ENCODE peak calls at places on chromosomes 12 and 14, in five cellular contexts. One of them, this sample, is unnamed.

GRCh38 chr14:76918176-76918750 is 92.1 kb downstream of the LRRC74A start:
- DNase-seq in GM06990: no peak
- DNase-seq in RWPE1: peak; percentile 55
- DNase-seq in GM20000: no peak
- DNase-seq in OCI-LY7: no peak
- DNase-seq in this sample: no peak

GRCh38 chr12:79085106-79085682 is 220.6 kb downstream of the SYT1 start:
- DNase-seq in GM06990: no peak
- DNase-seq in RWPE1: no peak
- DNase-seq in GM20000: no peak
- DNase-seq in OCI-LY7: no peak
- DNase-seq in this sample: no peak

GRCh38 chr14:103089386-103090335 is 4.9 kb upstream of the EXOC3L4 start:
- DNase-seq in GM06990: peak; percentile 9
- DNase-seq in RWPE1: no peak
- DNase-seq in GM20000: no peak
- DNase-seq in OCI-LY7: no peak
- DNase-seq in this sample: no peak

GRCh38 chr12:46933947-46934346 is 108.2 kb upstream of the SLC38A4 start:
- DNase-seq in GM06990: no peak
- DNase-seq in RWPE1: peak; percentile 43
- DNase-seq in GM20000: no peak
- DNase-seq in OCI-LY7: peak; percentile 7
- DNase-seq in this sample: peak; percentile 10

GRCh38 chr12:131321988-131322387 is 368.3 kb downstream of the ADGRD1 start:
- DNase-seq in GM06990: no peak
- DNase-seq in RWPE1: no peak
- DNase-seq in GM20000: no peak
- DNase-seq in OCI-LY7: peak; percentile 8
- DNase-seq in this sample: no peak

GRCh38 chr12:77064891-77065360 is 443 bp downstream of the E2F7 start:
- DNase-seq in GM06990: no peak
- DNase-seq in RWPE1: peak; percentile 52
- DNase-seq in GM20000: no peak
- DNase-seq in OCI-LY7: peak; percentile 42
- DNase-seq in this sample: peak; percentile 59

GRCh38 chr14:52913271-52913670 is 37.6 kb downstream of the FERMT2 start:
- DNase-seq in GM06990: no peak
- DNase-seq in RWPE1: no peak
- DNase-seq in GM20000: no peak
- DNase-seq in OCI-LY7: no peak
- DNase-seq in this sample: no peak

GRCh38 chr12:108253540-108253939 is 85.6 kb downstream of the CMKLR1 start:
- DNase-seq in GM06990: no peak
- DNase-seq in RWPE1: no peak
- DNase-seq in GM20000: no peak
- DNase-seq in OCI-LY7: no peak
- DNase-seq in this sample: no peak

GRCh38 chr12:94531196-94531720 is 71.6 kb upstream of the CEP83 start:
- DNase-seq in GM06990: no peak
- DNase-seq in RWPE1: no peak
- DNase-seq in GM20000: no peak
- DNase-seq in OCI-LY7: no peak
- DNase-seq in this sample: no peak

GRCh38 chr12:6613015-6613775 is 6.0 kb upstream of the CHD4 start:
- DNase-seq in GM06990: peak; percentile 36
- DNase-seq in RWPE1: peak; percentile 57
- DNase-seq in GM20000: no peak
- DNase-seq in OCI-LY7: peak; percentile 30
- DNase-seq in this sample: peak; percentile 68

GRCh38 chr12:127052491-127053232 is 1214.3 kb upstream of the TMEM132C start:
- DNase-seq in GM06990: no peak
- DNase-seq in RWPE1: peak; percentile 86
- DNase-seq in GM20000: no peak
- DNase-seq in OCI-LY7: no peak
- DNase-seq in this sample: no peak

GRCh38 chr12:114799574-114800487 is 115.9 kb upstream of the TBX3 start:
- DNase-seq in GM06990: no peak
- DNase-seq in RWPE1: no peak
- DNase-seq in GM20000: no peak
- DNase-seq in OCI-LY7: no peak
- DNase-seq in this sample: no peak

GRCh38 chr12:128572311-128572810 is 251.4 kb downstream of the SLC15A4 start:
- DNase-seq in GM06990: no peak
- DNase-seq in RWPE1: no peak
- DNase-seq in GM20000: no peak
- DNase-seq in OCI-LY7: no peak
- DNase-seq in this sample: no peak

GRCh38 chr14:37599527-37600368 is 4.3 kb downstream of the TTC6 start:
- DNase-seq in GM06990: no peak
- DNase-seq in RWPE1: no peak
- DNase-seq in GM20000: peak; percentile 21
- DNase-seq in OCI-LY7: no peak
- DNase-seq in this sample: peak; percentile 46

GRCh38 chr12:14961466-14962155 is at the start of gene ARHGDIB:
- DNase-seq in GM06990: peak; percentile 82
- DNase-seq in RWPE1: peak; percentile 77
- DNase-seq in GM20000: peak; percentile 46
- DNase-seq in OCI-LY7: peak; percentile 94
- DNase-seq in this sample: no peak

GRCh38 chr12:131756441-131756840 is 45.6 kb downstream of the SFSWAP start:
- DNase-seq in GM06990: no peak
- DNase-seq in RWPE1: no peak
- DNase-seq in GM20000: no peak
- DNase-seq in OCI-LY7: no peak
- DNase-seq in this sample: no peak

GRCh38 chr14:37221073-37221472 is 23.3 kb downstream of the MIPOL1 start:
- DNase-seq in GM06990: no peak
- DNase-seq in RWPE1: no peak
- DNase-seq in GM20000: no peak
- DNase-seq in OCI-LY7: no peak
- DNase-seq in this sample: no peak

GRCh38 chr12:46371718-46372130 is 849 bp downstream of the SLC38A2 start:
- DNase-seq in GM06990: no peak
- DNase-seq in RWPE1: peak; percentile 33
- DNase-seq in GM20000: peak; percentile 67
- DNase-seq in OCI-LY7: peak; percentile 70
- DNase-seq in this sample: peak; percentile 53

GRCh38 chr12:18811268-18811667 is 73.3 kb downstream of the CAPZA3 start:
- DNase-seq in GM06990: no peak
- DNase-seq in RWPE1: no peak
- DNase-seq in GM20000: no peak
- DNase-seq in OCI-LY7: no peak
- DNase-seq in this sample: no peak

GRCh38 chr12:56775638-56776037 is 12.5 kb downstream of the HSD17B6 start:
- DNase-seq in GM06990: peak; percentile 14
- DNase-seq in RWPE1: no peak
- DNase-seq in GM20000: peak; percentile 29
- DNase-seq in OCI-LY7: peak; percentile 35
- DNase-seq in this sample: no peak

GRCh38 chr14:64758711-64759554 is 54.7 kb downstream of the PLEKHG3 start:
- DNase-seq in GM06990: no peak
- DNase-seq in RWPE1: peak; percentile 92
- DNase-seq in GM20000: no peak
- DNase-seq in OCI-LY7: no peak
- DNase-seq in this sample: peak; percentile 46

GRCh38 chr12:30985814-30986452 is 59.4 kb downstream of the TSPAN11 start:
- DNase-seq in GM06990: peak; percentile 30
- DNase-seq in RWPE1: peak; percentile 66
- DNase-seq in GM20000: peak; percentile 74
- DNase-seq in OCI-LY7: peak; percentile 66
- DNase-seq in this sample: peak; percentile 72

GRCh38 chr12:69514111-69514510 is 43.9 kb downstream of the FRS2 start:
- DNase-seq in GM06990: no peak
- DNase-seq in RWPE1: no peak
- DNase-seq in GM20000: no peak
- DNase-seq in OCI-LY7: no peak
- DNase-seq in this sample: no peak

GRCh38 chr14:61710853-61711817 is 15.8 kb downstream of the HIF1A start:
- DNase-seq in GM06990: no peak
- DNase-seq in RWPE1: no peak
- DNase-seq in GM20000: no peak
- DNase-seq in OCI-LY7: peak; percentile 46
- DNase-seq in this sample: no peak

GRCh38 chr12:56034586-56035332 is 7.0 kb upstream of the RPS26 start:
- DNase-seq in GM06990: no peak
- DNase-seq in RWPE1: no peak
- DNase-seq in GM20000: no peak
- DNase-seq in OCI-LY7: no peak
- DNase-seq in this sample: no peak

GRCh38 chr12:19031032-19031431 is 98.5 kb upstream of the PLEKHA5 start:
- DNase-seq in GM06990: no peak
- DNase-seq in RWPE1: peak; percentile 84
- DNase-seq in GM20000: no peak
- DNase-seq in OCI-LY7: no peak
- DNase-seq in this sample: no peak

GRCh38 chr12:89800435-89800834 is 91.8 kb upstream of the ATP2B1 start:
- DNase-seq in GM06990: no peak
- DNase-seq in RWPE1: no peak
- DNase-seq in GM20000: no peak
- DNase-seq in OCI-LY7: no peak
- DNase-seq in this sample: no peak

GRCh38 chr14:71472281-71472960 is 459.8 kb upstream of the RGS6 start:
- DNase-seq in GM06990: peak; percentile 41
- DNase-seq in RWPE1: no peak
- DNase-seq in GM20000: peak; percentile 53
- DNase-seq in OCI-LY7: no peak
- DNase-seq in this sample: no peak

GRCh38 chr14:34356267-34356660 is 105.8 kb downstream of the SPTSSA start:
- DNase-seq in GM06990: no peak
- DNase-seq in RWPE1: no peak
- DNase-seq in GM20000: no peak
- DNase-seq in OCI-LY7: no peak
- DNase-seq in this sample: no peak

GRCh38 chr14:59455411-59455810 is 9.8 kb downstream of the GPR135 start:
- DNase-seq in GM06990: no peak
- DNase-seq in RWPE1: no peak
- DNase-seq in GM20000: no peak
- DNase-seq in OCI-LY7: no peak
- DNase-seq in this sample: no peak

GRCh38 chr12:124939428-124940142 is 25.1 kb upstream of the UBC start:
- DNase-seq in GM06990: peak; percentile 90
- DNase-seq in RWPE1: peak; percentile 67
- DNase-seq in GM20000: peak; percentile 51
- DNase-seq in OCI-LY7: peak; percentile 91
- DNase-seq in this sample: peak; percentile 92

GRCh38 chr14:22370084-22370847 is 218.8 kb downstream of the DAD1 start:
- DNase-seq in GM06990: no peak
- DNase-seq in RWPE1: peak; percentile 66
- DNase-seq in GM20000: no peak
- DNase-seq in OCI-LY7: no peak
- DNase-seq in this sample: no peak

GRCh38 chr12:22722779-22723178 is 97.8 kb downstream of the ETNK1 start:
- DNase-seq in GM06990: no peak
- DNase-seq in RWPE1: no peak
- DNase-seq in GM20000: no peak
- DNase-seq in OCI-LY7: no peak
- DNase-seq in this sample: no peak

GRCh38 chr12:124764870-124765570 is 98.6 kb downstream of the SCARB1 start:
- DNase-seq in GM06990: no peak
- DNase-seq in RWPE1: no peak
- DNase-seq in GM20000: no peak
- DNase-seq in OCI-LY7: no peak
- DNase-seq in this sample: no peak

GRCh38 chr12:3293446-3294161 is 197.4 kb upstream of the PRMT8 start:
- DNase-seq in GM06990: no peak
- DNase-seq in RWPE1: peak; percentile 49
- DNase-seq in GM20000: no peak
- DNase-seq in OCI-LY7: no peak
- DNase-seq in this sample: no peak

DNA sequence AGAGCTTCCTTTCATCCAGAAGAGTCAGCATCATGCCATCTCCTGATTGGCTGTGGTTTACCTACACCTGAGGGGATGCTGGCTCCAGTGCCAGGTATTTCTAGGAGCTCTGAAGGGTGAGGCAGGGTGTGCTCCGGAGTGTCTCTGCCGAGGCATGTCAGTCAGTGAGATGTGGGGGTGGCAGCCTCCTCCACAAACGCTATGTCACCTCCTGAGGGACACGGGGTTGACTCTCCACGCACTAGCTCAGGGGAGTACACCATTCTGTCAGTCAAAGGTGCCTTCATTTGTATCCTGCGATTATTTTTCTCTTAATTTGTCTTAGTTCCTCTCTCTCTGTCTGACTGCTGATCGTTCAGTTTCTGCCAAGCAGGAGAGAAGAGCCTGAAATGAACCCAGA is 604.5 kb downstream of the VRK1 start:
- DNase-seq in GM06990: no peak
- DNase-seq in RWPE1: no peak
- DNase-seq in GM20000: no peak
- DNase-seq in OCI-LY7: no peak
- DNase-seq in this sample: no peak
- TF ChIP-seq CTCF in GM06990: no peak
- TF ChIP-seq CTCF in RWPE1: no peak
- TF ChIP-seq CTCF in GM20000: no peak
- TF ChIP-seq CTCF in OCI-LY7: no peak
- TF ChIP-seq CTCF in this sample: no peak

GRCh38 chr14:92352158-92352985 is 29.4 kb downstream of the SLC24A4 start:
- DNase-seq in GM06990: no peak
- DNase-seq in RWPE1: no peak
- DNase-seq in GM20000: peak; percentile 53
- DNase-seq in OCI-LY7: peak; percentile 26
- DNase-seq in this sample: no peak
- TF ChIP-seq CTCF in GM06990: peak; percentile 61
- TF ChIP-seq CTCF in RWPE1: no peak
- TF ChIP-seq CTCF in GM20000: peak; percentile 19
- TF ChIP-seq CTCF in OCI-LY7: peak; percentile 86
- TF ChIP-seq CTCF in this sample: peak; percentile 12

GRCh38 chr14:50310445-50310844 is 1.6 kb downstream of the L2HGDH start:
- DNase-seq in GM06990: no peak
- DNase-seq in RWPE1: no peak
- DNase-seq in GM20000: no peak
- DNase-seq in OCI-LY7: no peak
- DNase-seq in this sample: no peak

GRCh38 chr14:50311337-50311973 is 574 bp downstream of the L2HGDH start:
- DNase-seq in GM06990: peak; percentile 10
- DNase-seq in RWPE1: peak; percentile 81
- DNase-seq in GM20000: peak; percentile 17
- DNase-seq in OCI-LY7: no peak
- DNase-seq in this sample: peak; percentile 87

GRCh38 chr14:50308363-50308762 is 3.7 kb downstream of the L2HGDH start:
- DNase-seq in GM06990: no peak
- DNase-seq in RWPE1: no peak
- DNase-seq in GM20000: no peak
- DNase-seq in OCI-LY7: no peak
- DNase-seq in this sample: no peak

GRCh38 chr14:50311974-50312733 is at the start of the genes DMAC2L and L2HGDH:
- DNase-seq in GM06990: peak; percentile 98
- DNase-seq in RWPE1: peak; percentile 96
- DNase-seq in GM20000: peak; percentile 98
- DNase-seq in OCI-LY7: peak; percentile 97
- DNase-seq in this sample: peak; percentile 95

GRCh38 chr14:50312734-50313054 is 570 bp downstream of the DMAC2L start:
- DNase-seq in GM06990: no peak
- DNase-seq in RWPE1: no peak
- DNase-seq in GM20000: no peak
- DNase-seq in OCI-LY7: peak; percentile 66
- DNase-seq in this sample: no peak
- TF ChIP-seq CTCF in GM06990: no peak
- TF ChIP-seq CTCF in RWPE1: no peak
- TF ChIP-seq CTCF in GM20000: no peak
- TF ChIP-seq CTCF in OCI-LY7: no peak
- TF ChIP-seq CTCF in this sample: no peak

GRCh38 chr14:91869556-91869955 is 2.2 kb upstream of the TC2N start:
- DNase-seq in GM06990: no peak
- DNase-seq in RWPE1: no peak
- DNase-seq in GM20000: no peak
- DNase-seq in OCI-LY7: no peak
- DNase-seq in this sample: no peak
- TF ChIP-seq CTCF in GM06990: no peak
- TF ChIP-seq CTCF in RWPE1: no peak
- TF ChIP-seq CTCF in GM20000: no peak
- TF ChIP-seq CTCF in OCI-LY7: no peak
- TF ChIP-seq CTCF in this sample: no peak